ENCODE peak calls at places on chromosomes 4 and X, in eight cellular contexts. Z, S, E, D, Q, G, R and L are unnamed samples. For H3K36me3, the result is how much of the 10 kb centered on the place peaks cover.

GRCh38 chr4:108762559-108763225 is at the start of gene ETNPPL:
- DNase-seq in Z (peak), S (peak), E (peak), D (peak), Q (peak), G (no peak), R (peak), L (peak)

GRCh38 chrX:5857232-5857631 is 371.4 kb downstream of the NLGN4X start:
- DNase-seq in Z (no peak), S (no peak), E (no peak), D (no peak), Q (no peak), G (no peak), R (no peak), L (no peak)

GRCh38 chrX:134659761-134660160 is 1.5 kb upstream of the PLAC1 start:
- DNase-seq in Z (no peak), S (no peak), E (no peak), D (no peak), Q (no peak), G (no peak), R (no peak), L (no peak)

GRCh38 chr4:128502818-128503527 is 215.4 kb upstream of the PGRMC2 start:
- DNase-seq in Z (peak), S (no peak), E (no peak), D (no peak), Q (no peak), G (no peak), R (peak), L (no peak)

GRCh38 chrX:72019487-72019886 is 108.8 kb downstream of the NHSL2 start:
- DNase-seq in Z (no peak), S (no peak), E (no peak), D (no peak), Q (no peak), G (no peak), R (no peak), L (no peak)

GRCh38 chr4:31291238-31291637 is 571.1 kb downstream of the PCDH7 start:
- DNase-seq in Z (no peak), S (peak), E (no peak), D (no peak), Q (no peak), G (no peak), R (no peak), L (no peak)

GRCh38 chr4:10521386-10521785 is 64.2 kb upstream of the ZNF518B start:
- DNase-seq in Z (no peak), S (no peak), E (no peak), D (no peak), Q (no peak), G (no peak), R (no peak), L (no peak)

GRCh38 chr4:121728066-121728465 is 31.3 kb upstream of the ANXA5 start:
- DNase-seq in Z (peak), S (no peak), E (peak), D (no peak), Q (no peak), G (no peak), R (peak), L (peak)

GRCh38 chr4:70158576-70158975 is 4.5 kb downstream of the PRR27 start:
- DNase-seq in Z (no peak), S (peak), E (no peak), D (peak), Q (no peak), G (no peak), R (no peak), L (no peak)

GRCh38 chr4:122845066-122845465 is 18.4 kb downstream of the FGF2 start:
- DNase-seq in Z (peak), S (no peak), E (peak), D (no peak), Q (no peak), G (no peak), R (no peak), L (no peak)

GRCh38 chr4:122845760-122846159 is 19.1 kb downstream of the FGF2 start:
- DNase-seq in Z (peak), S (no peak), E (no peak), D (no peak), Q (no peak), G (no peak), R (no peak), L (no peak)

GRCh38 chr4:122842392-122842791 is 15.8 kb downstream of the FGF2 start:
- DNase-seq in Z (no peak), S (no peak), E (no peak), D (no peak), Q (no peak), G (no peak), R (no peak), L (no peak)

GRCh38 chr4:122847931-122848330 is 21.3 kb downstream of the FGF2 start:
- DNase-seq in Z (no peak), S (no peak), E (peak), D (no peak), Q (no peak), G (no peak), R (no peak), L (no peak)

DNA sequence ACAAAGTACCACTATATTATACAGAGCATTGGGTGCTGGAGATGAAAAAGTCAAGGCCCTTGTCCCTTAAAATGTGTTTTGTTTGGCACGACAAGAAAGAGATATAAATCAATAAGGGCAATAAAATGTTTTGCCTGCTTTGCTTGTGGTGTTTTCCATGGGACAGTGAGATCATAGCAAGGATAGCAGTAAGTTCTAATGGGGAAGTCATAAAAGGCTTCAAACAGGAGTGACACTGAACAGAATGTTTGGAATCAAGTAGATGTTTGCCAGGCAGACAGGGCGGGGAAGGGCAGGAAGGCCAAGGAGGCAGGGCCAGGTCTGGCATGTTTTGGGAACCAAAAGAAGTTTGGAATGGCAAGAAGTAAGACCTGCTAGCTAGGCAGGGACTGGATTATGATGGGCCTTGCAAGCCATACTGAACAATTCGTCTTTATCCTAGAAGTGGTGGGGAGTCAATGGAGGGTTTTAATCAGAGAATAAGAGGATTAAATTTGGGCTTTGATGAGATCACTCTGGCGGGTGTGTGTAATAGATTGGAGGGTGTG is 16.4 kb downstream of the FGF2 start:
- DNase-seq in Z (no peak), S (no peak), E (peak), D (no peak), Q (peak), G (no peak), R (no peak), L (no peak)
- H3K27ac ChIP-seq in Z (no peak), S (no peak), E (peak), D (no peak), Q (peak), G (no peak), R (no peak), L (no peak)

DNA sequence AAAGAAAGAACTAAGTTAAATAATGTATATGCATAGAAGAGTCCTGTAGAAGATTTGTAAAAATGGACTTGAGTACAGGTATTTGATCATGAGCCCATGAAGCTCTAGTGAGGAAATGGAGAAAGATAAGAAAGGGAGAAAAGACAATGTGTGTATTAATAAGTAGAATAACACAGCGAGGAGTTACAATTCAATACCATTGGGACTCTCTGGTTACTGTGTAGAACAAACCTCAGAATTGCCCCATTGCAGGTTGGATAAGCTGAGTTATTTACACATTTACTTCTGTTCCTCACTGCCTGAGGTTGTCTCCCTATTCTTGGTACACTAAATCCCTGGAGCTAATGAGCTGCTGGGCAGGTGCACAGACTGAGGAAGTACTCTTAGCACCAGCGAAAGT is 33.3 kb downstream of the BANK1 start:
- DNase-seq in Z (no peak), S (no peak), E (no peak), D (no peak), Q (no peak), G (no peak), R (no peak), L (no peak)
- H3K36me3 ChIP-seq in Z (under half), S (under half), E (under half), D (under half), Q (under half), G (under half), R (under half), L (under half)

GRCh38 chr4:145042601-145043000 is 55.4 kb downstream of the ANAPC10 start:
- DNase-seq in Z (peak), S (no peak), E (no peak), D (no peak), Q (peak), G (no peak), R (no peak), L (peak)

GRCh38 chr4:145044341-145044740 is 53.7 kb downstream of the ANAPC10 start:
- DNase-seq in Z (peak), S (no peak), E (peak), D (no peak), Q (no peak), G (no peak), R (no peak), L (peak)

GRCh38 chr4:145047151-145047550 is 50.8 kb downstream of the ANAPC10 start:
- DNase-seq in Z (peak), S (no peak), E (no peak), D (no peak), Q (no peak), G (no peak), R (no peak), L (no peak)

GRCh38 chr4:145043306-145043705 is 54.7 kb downstream of the ANAPC10 start:
- DNase-seq in Z (peak), S (no peak), E (no peak), D (no peak), Q (peak), G (no peak), R (no peak), L (peak)

DNA sequence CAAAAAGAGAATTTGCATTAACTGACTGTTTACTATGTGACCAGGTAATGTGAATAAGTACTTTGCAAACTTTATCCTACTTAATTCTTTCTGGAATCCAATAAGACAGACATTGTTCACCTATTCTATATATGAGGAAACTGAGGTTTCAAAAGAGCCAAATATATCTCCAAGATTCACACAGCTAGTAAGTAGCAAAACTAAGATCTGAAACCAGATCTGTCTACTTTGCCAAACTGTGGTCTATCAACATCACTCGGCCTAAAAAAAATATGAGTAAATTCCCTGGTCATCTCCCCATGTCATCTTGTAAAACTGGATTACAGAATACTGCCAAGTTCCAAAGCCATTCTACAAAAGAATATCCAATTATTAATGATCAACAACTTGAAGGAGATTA is 52.8 kb downstream of the ANAPC10 start:
- DNase-seq in Z (no peak), S (no peak), E (no peak), D (no peak), Q (no peak), G (no peak), R (no peak), L (no peak)
- H3K27ac ChIP-seq in Z (no peak), S (no peak), E (no peak), D (no peak), Q (no peak), G (no peak), R (no peak), L (no peak)

GRCh38 chr4:3224971-3225850 is 23.7 kb upstream of the MSANTD1 start:
- DNase-seq in Z (no peak), S (no peak), E (no peak), D (no peak), Q (no peak), G (no peak), R (no peak), L (no peak)
- H3K36me3 ChIP-seq in Z (under half), S (under half), E (half or more), D (under half), Q (under half), G (half or more), R (under half), L (under half)

DNA sequence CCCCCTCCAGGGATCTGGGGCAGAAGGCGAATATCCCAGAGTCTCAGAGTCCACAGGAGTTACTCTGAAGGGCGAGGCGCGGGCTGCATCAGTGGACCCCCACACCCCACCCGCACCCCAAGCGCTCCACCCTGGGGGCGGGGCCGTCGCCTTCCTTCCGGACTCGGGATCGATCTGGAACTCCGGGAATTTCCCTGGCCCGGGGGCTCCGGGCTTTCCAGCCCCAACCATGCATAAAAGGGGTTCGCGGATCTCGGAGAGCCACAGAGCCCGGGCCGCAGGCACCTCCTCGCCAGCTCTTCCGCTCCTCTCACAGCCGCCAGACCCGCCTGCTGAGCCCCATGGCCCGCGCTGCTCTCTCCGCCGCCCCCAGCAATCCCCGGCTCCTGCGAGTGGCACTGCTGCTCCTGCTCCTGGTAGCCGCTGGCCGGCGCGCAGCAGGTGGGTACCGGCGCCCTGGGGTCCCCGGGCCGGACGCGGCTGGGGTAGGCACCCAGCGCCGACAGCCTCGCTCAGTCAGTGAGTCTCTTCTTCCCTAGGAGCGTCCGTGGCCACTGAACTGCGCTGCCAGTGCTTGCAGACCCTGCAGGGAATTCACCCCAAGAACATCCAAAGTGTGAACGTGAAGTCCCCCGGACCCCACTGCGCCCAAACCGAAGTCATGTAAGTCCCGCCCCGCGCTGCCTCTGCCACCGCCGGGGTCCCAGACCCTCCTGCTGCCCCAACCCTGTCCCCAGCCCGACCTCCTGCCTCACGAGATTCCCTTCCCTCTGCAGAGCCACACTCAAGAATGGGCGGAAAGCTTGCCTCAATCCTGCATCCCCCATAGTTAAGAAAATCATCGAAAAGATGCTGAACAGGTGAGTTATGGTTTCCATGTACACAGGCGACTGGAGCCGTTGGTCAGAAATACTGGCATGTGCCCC is at the start of gene CXCL1:
- DNase-seq in Z (peak), S (peak), E (peak), D (peak), Q (peak), G (peak), R (peak), L (peak)
- H3K27ac ChIP-seq in Z (peak), S (no peak), E (peak), D (peak), Q (no peak), G (peak), R (no peak), L (no peak)

GRCh38 chr4:88264338-88264737 is 20.0 kb downstream of the PPM1K start:
- DNase-seq in Z (no peak), S (no peak), E (no peak), D (no peak), Q (no peak), G (no peak), R (no peak), L (no peak)
- H3K36me3 ChIP-seq in Z (under half), S (under half), E (half or more), D (under half), Q (under half), G (under half), R (half or more), L (under half)

GRCh38 chr4:47532658-47533057 is 47.6 kb downstream of the ATP10D start:
- DNase-seq in Z (no peak), S (no peak), E (no peak), D (no peak), Q (no peak), G (no peak), R (no peak), L (no peak)
- H3K27ac ChIP-seq in Z (no peak), S (no peak), E (peak), D (no peak), Q (no peak), G (no peak), R (no peak), L (peak)